ENCODE peak calls at places on chromosomes 16 and 17, in four cellular contexts. R is H1, P is IMR-90, N is neuronal stem cell. B is an unnamed sample.

GRCh38 chr16:65098916-65099315 is 22.9 kb downstream of the CDH11 start:
- DNase-seq in R (no peak), P (peak), N (no peak), B (no peak)

GRCh38 chr17:68089881-68090280 is 54.3 kb downstream of the KPNA2 start:
- DNase-seq in R (no peak), P (peak), N (no peak), B (peak)

GRCh38 chr16:85314633-85315032 is 202.4 kb upstream of the CIBAR2 start:
- DNase-seq in R (no peak), P (no peak), N (no peak), B (no peak)

GRCh38 chr17:28634211-28634865 is 10.6 kb downstream of the BLTP2 start:
- DNase-seq in R (no peak), P (no peak), N (no peak), B (peak)

GRCh38 chr17:1709971-1710806 is at the start of gene TLCD2:
- DNase-seq in R (no peak), P (peak), N (no peak), B (peak)

GRCh38 chr17:51185763-51186332 is 19.6 kb downstream of the NME2 start:
- DNase-seq in R (no peak), P (no peak), N (no peak), B (no peak)

GRCh38 chr17:42999003-42999525 is 845 bp downstream of the RPL27 start:
- DNase-seq in R (no peak), P (no peak), N (no peak), B (no peak)

GRCh38 chr17:82702161-82702932 is 3.8 kb upstream of the RAB40B start:
- DNase-seq in R (no peak), P (no peak), N (no peak), B (peak)

GRCh38 chr16:698911-699671 is 6.5 kb downstream of the FBXL16 start:
- DNase-seq in R (no peak), P (no peak), N (no peak), B (no peak)

GRCh38 chr16:9647981-9648701 is 534.1 kb downstream of the GRIN2A start:
- DNase-seq in R (no peak), P (no peak), N (peak), B (peak)

GRCh38 chr16:29898135-29898534 is 1.2 kb downstream of the SEZ6L2 start:
- DNase-seq in R (no peak), P (no peak), N (no peak), B (no peak)

GRCh38 chr16:67773569-67774456 is 32.5 kb downstream of the RANBP10 start:
- DNase-seq in R (no peak), P (peak), N (no peak), B (no peak)

GRCh38 chr17:81065500-81065899 is 30.5 kb downstream of the BAIAP2 start:
- DNase-seq in R (no peak), P (no peak), N (no peak), B (no peak)

GRCh38 chr16:1533443-1533951 is at the start of gene TMEM204:
- DNase-seq in R (no peak), P (peak), N (no peak), B (no peak)

GRCh38 chr17:47843391-47843730 is 2.3 kb upstream of the SCRN2 start:
- DNase-seq in R (no peak), P (no peak), N (no peak), B (no peak)

GRCh38 chr16:59412275-59412841 is 678.2 kb upstream of the GOT2 start:
- DNase-seq in R (no peak), P (peak), N (peak), B (no peak)

GRCh38 chr17:2251098-2251497 is 52.5 kb downstream of the SMG6 start:
- DNase-seq in R (no peak), P (no peak), N (no peak), B (no peak)

GRCh38 chr16:54289242-54290051 is 2.9 kb upstream of the IRX3 start:
- DNase-seq in R (no peak), P (no peak), N (peak), B (no peak)

GRCh38 chr16:22427556-22427955 is 53.1 kb upstream of the CDR2 start:
- DNase-seq in R (no peak), P (no peak), N (no peak), B (no peak)

GRCh38 chr16:4765511-4766474 is 1.2 kb downstream of the ZNF500 start:
- DNase-seq in R (no peak), P (no peak), N (no peak), B (no peak)
- H4K8ac ChIP-seq in R (no peak), P (no peak), N (no peak), B (no peak)

GRCh38 chr17:38418693-38419507 is 9.4 kb upstream of the ARHGAP23 start:
- DNase-seq in R (no peak), P (no peak), N (no peak), B (no peak)
- H3K14ac ChIP-seq in R (no peak), P (no peak), N (peak), B (no peak)

GRCh38 chr16:28280881-28281836 is 11.2 kb upstream of the SBK1 start:
- DNase-seq in R (no peak), P (no peak), N (no peak), B (no peak)

GRCh38 chr16:28276301-28276700 is 16.0 kb upstream of the SBK1 start:
- DNase-seq in R (no peak), P (no peak), N (no peak), B (no peak)

GRCh38 chr16:28274676-28275075 is 17.6 kb upstream of the SBK1 start:
- DNase-seq in R (no peak), P (no peak), N (no peak), B (no peak)

GRCh38 chr16:28279006-28279405 is 13.3 kb upstream of the SBK1 start:
- DNase-seq in R (no peak), P (no peak), N (no peak), B (no peak)

DNA sequence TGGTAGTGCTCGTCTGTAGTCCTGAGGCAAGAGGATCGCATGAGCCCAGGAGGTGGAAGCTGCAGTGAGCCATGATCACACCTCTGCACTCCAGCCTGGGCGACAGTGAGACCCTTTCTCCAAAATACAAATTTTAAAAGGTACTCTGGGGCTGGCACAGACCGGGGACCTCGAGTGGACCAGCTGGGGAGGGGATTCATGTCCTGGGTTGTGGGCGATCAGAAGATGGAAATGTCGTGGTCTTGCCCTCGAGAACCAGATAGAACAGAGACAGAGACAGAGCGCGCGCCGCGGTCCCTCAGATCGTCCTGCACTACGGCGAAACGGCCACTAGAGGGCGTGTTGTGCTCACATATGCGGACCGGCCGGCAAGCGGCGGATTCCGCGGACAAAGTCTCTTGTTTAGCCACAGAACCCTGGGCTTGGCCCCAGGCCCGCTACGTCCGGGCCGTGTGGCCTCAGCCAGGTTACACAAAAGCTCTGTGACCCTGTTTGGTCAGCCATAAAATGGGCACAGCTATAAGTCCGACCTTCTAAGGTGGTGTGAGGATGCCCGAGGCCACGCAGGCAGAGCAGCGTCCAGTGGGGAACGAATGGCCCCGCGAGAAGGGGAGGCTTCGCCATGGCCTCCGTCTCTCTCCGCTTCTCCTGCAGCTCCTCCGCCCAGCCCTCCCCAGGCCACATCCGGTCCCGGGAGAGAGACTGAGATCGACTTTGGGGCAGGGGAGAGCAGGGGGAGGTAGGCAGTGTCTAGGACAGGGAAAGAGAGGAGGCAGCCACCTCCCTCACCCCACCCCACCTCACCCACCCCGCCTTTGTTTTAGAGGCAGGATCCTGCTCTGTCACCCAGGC is 14.6 kb upstream of the SBK1 start:
- DNase-seq in R (peak), P (peak), N (peak), B (peak)
- H4K8ac ChIP-seq in R (peak), P (peak), N (no peak), B (peak)

DNA sequence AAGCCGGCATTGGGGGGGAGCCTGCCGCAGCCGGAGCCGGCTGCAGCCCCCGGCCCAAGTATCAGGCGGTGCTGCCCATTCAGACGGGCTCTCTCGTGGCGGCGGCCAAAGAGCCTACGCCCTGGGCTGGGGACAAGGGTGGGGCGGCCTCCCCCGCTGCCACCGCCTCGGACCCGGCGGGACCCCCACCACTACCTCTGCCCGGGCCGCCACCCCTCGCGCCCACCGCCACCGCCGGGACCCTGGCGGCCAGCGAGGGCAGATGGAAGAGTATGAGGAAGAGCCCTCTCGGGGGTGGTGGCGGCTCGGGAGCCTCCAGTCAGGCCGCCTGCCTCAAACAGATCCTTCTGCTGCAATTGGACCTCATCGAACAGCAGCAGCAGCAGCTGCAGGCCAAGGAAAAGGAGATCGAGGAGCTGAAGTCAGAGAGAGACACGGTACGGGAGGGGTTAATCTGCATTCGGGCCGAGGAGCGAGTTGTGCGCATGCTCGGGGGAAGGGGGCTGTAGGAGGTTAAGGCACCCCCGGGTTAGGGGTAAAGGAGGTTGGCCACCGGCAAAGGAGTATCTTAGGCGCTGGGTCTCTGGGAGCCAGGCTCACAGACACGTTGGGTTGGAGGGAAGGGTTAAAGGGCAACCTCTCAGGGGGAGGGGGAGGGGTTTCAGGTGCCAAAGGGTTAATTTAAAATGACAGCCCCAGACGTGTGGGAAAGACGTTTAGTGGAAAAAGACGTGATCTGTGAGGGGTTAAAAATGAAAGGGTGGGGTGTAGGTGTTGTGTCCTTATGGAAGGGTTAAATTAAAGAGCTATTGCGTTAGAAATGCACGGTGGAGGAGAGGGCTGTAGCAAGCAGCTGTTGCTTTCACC is 1.4 kb downstream of the MSL1 start:
- DNase-seq in R (no peak), P (peak), N (no peak), B (peak)
- H3K14ac ChIP-seq in R (no peak), P (peak), N (peak), B (peak)

DNA sequence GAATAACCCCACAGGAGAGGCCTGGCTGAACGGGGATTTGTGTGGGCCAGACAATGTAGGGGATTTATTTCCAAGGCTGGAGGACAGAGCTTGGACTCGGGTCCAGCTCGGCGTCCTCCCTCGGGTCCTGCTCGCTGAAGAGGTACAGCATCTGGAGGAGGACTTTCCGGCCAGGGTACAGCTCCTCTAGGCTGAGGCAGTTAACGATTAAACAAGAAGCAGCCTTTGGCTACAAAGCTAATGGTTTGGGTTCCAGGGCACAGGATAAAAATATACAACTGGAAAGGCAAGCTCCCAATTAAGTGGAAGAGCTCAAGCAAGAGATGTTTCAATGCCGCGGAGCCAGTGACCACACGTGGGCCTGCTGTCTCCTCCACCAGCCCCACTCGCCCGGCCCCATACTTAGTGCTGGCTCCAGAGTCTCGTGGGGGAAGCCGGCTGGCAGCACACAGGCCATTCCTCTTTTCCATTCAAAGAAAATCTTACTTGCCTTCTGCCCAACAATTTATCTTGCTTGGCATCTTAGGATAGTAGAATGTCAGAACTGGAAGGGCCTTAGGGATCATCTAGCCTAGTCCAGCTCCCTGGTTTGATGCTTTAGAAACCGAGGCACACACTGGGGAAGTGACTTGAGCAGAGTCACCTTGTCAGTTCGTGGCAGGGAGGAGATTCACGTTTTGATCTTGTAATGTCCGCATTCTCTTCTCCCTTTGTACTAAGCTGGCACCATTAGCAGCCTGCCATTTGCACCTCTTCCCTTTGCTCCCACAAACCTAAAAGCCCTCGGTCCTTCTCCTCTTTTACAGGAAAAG is 85.9 kb upstream of the TBX2 start:
- DNase-seq in R (no peak), P (no peak), N (no peak), B (no peak)
- H4K8ac ChIP-seq in R (no peak), P (peak), N (no peak), B (peak)

GRCh38 chr17:4941027-4941610 is 1.1 kb downstream of the RNF167 start:
- DNase-seq in R (no peak), P (no peak), N (no peak), B (no peak)
- H3K14ac ChIP-seq in R (no peak), P (peak), N (no peak), B (peak)

GRCh38 chr17:57445772-57446472 is 189.6 kb downstream of the MSI2 start:
- DNase-seq in R (no peak), P (no peak), N (no peak), B (no peak)
- H4K8ac ChIP-seq in R (no peak), P (no peak), N (no peak), B (peak)

B was measured in trophoblast cell.